ENCODE peak calls at places on chromosome X, in nine cellular contexts. X is amygdala, W is AG09309, D is AG10803, U is K562, C is neural progenitor cell, E is NB4, F is nephron progenitor cell, B is NCI-H510A. L is an unnamed sample.

GRCh38 chrX:49228185-49228584 is 5.0 kb downstream of the CACNA1F start:
- DNase-seq in U (no peak), D (no peak), C (no peak), W (no peak), F (no peak), X (no peak), B (no peak), E (no peak), L (no peak)

GRCh38 chrX:131827935-131828334 is 195.2 kb upstream of the STK26 start:
- DNase-seq in E (peak; percentile 81), U (peak; percentile 59), C (peak; percentile 79), X (peak; percentile 1), D (no peak), W (no peak), B (no peak), F (peak; percentile 26), L (no peak)

GRCh38 chrX:1807301-1807731 is 192.5 kb downstream of the ASMT start:
- DNase-seq in U (no peak), E (no peak), D (peak; percentile 37), X (no peak), W (no peak), F (peak; percentile 62), C (peak; percentile 84), B (no peak), L (peak; percentile 17)

GRCh38 chrX:116204947-116205346 is 34.4 kb downstream of the AGTR2 start:
- DNase-seq in U (no peak), F (peak; percentile 8), E (peak; percentile 11), D (peak; percentile 5), B (no peak), X (no peak), W (no peak), C (peak; percentile 35), L (peak; percentile 28)

GRCh38 chrX:74009041-74009440 is 294.9 kb upstream of the ZCCHC13 start:
- DNase-seq in X (no peak), E (no peak), W (no peak), C (no peak), B (no peak), U (no peak), D (peak; percentile 16), F (no peak), L (no peak)

GRCh38 chrX:150813922-150814321 is 84.5 kb downstream of the CD99L2 start:
- DNase-seq in D (peak; percentile 54), U (no peak), X (no peak), C (no peak), B (no peak), F (no peak), W (peak; percentile 17), E (no peak), L (no peak)

GRCh38 chrX:126994011-126994410 is 174.5 kb downstream of the PRR32 start:
- DNase-seq in X (no peak), U (no peak), F (peak; percentile 4), C (peak; percentile 1), B (no peak), W (no peak), E (no peak), D (no peak), L (no peak)

GRCh38 chrX:137926090-137926489 is 360.2 kb downstream of the ZIC3 start:
- DNase-seq in F (peak; percentile 15), U (no peak), C (peak; percentile 47), B (no peak), E (peak; percentile 13), W (no peak), X (no peak), D (no peak), L (peak; percentile 10)

GRCh38 chrX:9566150-9566621 is 101.3 kb downstream of the TBL1X start:
- DNase-seq in D (peak; percentile 87), E (no peak), W (peak; percentile 34), F (no peak), C (no peak), U (no peak), X (peak; percentile 7), B (no peak), L (no peak)

GRCh38 chrX:118807151-118808017 is 16.2 kb upstream of the ZCCHC12 start:
- DNase-seq in W (peak; percentile 10), B (peak; percentile 14), F (peak; percentile 42), X (peak; percentile 14), E (peak; percentile 74), U (peak; percentile 24), D (peak; percentile 55), C (peak; percentile 56), L (peak; percentile 78)

GRCh38 chrX:28391528-28391927 is 195.7 kb upstream of the IL1RAPL1 start:
- DNase-seq in C (no peak), X (no peak), U (no peak), B (no peak), D (no peak), F (no peak), E (no peak), W (no peak), L (no peak)

GRCh38 chrX:21932277-21932996 is 8.1 kb upstream of the SMS start:
- DNase-seq in D (peak; percentile 87), B (no peak), C (no peak), W (peak; percentile 80), F (no peak), X (no peak), U (no peak), E (peak; percentile 65), L (no peak)

GRCh38 chrX:119427024-119427794 is 28.1 kb downstream of the SLC25A43 start:
- DNase-seq in U (peak; percentile 53), D (peak; percentile 18), E (peak; percentile 87), C (peak; percentile 58), X (peak; percentile 3), W (no peak), B (no peak), F (no peak), L (no peak)

GRCh38 chrX:12771445-12772069 is 19.7 kb upstream of the PRPS2 start:
- DNase-seq in E (peak; percentile 80), U (peak; percentile 71), W (no peak), C (peak; percentile 84), B (no peak), D (peak; percentile 16), X (no peak), F (peak; percentile 64), L (peak; percentile 77)

GRCh38 chrX:20857746-20858145 is 516.5 kb upstream of the CNKSR2 start:
- DNase-seq in C (peak; percentile 52), E (peak; percentile 1), D (peak; percentile 12), F (no peak), W (no peak), B (no peak), X (peak; percentile 24), U (no peak), L (no peak)

GRCh38 chrX:84339507-84340364 is 151.7 kb upstream of the RPS6KA6 start:
- DNase-seq in B (no peak), U (peak; percentile 4), X (no peak), E (peak; percentile 19), D (peak; percentile 22), W (no peak), C (peak; percentile 38), F (no peak), L (peak; percentile 39)

GRCh38 chrX:108097380-108097779 is 5.8 kb downstream of the ATG4A start:
- DNase-seq in F (no peak), W (no peak), C (no peak), X (no peak), B (no peak), U (no peak), D (no peak), E (no peak), L (no peak)